ENCODE peak calls at places on chromosomes 4 and X, in five cellular contexts. X, S, F, K and V are unnamed samples.

GRCh38 chr4:73593631-73594241 is 26.5 kb downstream of the RASSF6 start:
- DNase-seq in X (no peak), K (no peak), S (no peak), F (no peak), V (peak; percentile 66)

GRCh38 chrX:22526339-22526738 is 253.6 kb downstream of the CBLL2 start:
- DNase-seq in X (no peak), F (no peak), S (no peak), K (no peak), V (peak; percentile 83)

GRCh38 chr4:84920591-84920990 is 45.9 kb downstream of the WDFY3 start:
- DNase-seq in K (no peak), F (no peak), S (no peak), X (no peak), V (peak; percentile 82)

GRCh38 chrX:1468250-1468772 is 15.6 kb upstream of the ASMTL start:
- DNase-seq in S (no peak), X (peak; percentile 65), K (peak; percentile 71), F (no peak), V (peak; percentile 8)

GRCh38 chrX:13341491-13342101 is 21.7 kb upstream of the ATXN3L start:
- DNase-seq in K (no peak), X (no peak), S (no peak), F (no peak), V (peak; percentile 27)

GRCh38 chr4:38782452-38783108 is at the start of gene TLR10:
- DNase-seq in K (peak; percentile 46), S (peak; percentile 23), X (peak; percentile 34), F (peak; percentile 35), V (peak; percentile 69)

GRCh38 chrX:20362268-20363002 is 95.7 kb upstream of the RPS6KA3 start:
- DNase-seq in K (no peak), F (no peak), X (no peak), S (peak; percentile 12), V (peak; percentile 48)

GRCh38 chr4:123479944-123480343 is 83.3 kb downstream of the SPRY1 start:
- DNase-seq in F (no peak), S (no peak), X (no peak), K (no peak), V (no peak)

GRCh38 chr4:48780867-48781219 is 764 bp upstream of the FRYL start:
- DNase-seq in F (no peak), X (peak; percentile 24), K (peak; percentile 60), S (no peak), V (peak; percentile 60)

GRCh38 chr4:187174749-187175148 is 451.1 kb upstream of the FAT1 start:
- DNase-seq in K (peak; percentile 42), X (no peak), S (no peak), F (no peak), V (no peak)

GRCh38 chr4:77617203-77617602 is 11.6 kb downstream of the CXCL13 start:
- DNase-seq in X (no peak), F (no peak), S (no peak), K (no peak), V (no peak)

GRCh38 chr4:122623637-122624036 is 2.8 kb upstream of the IL21 start:
- DNase-seq in K (no peak), S (no peak), F (no peak), X (no peak), V (no peak)

GRCh38 chrX:72569786-72570185 is 2.9 kb downstream of the HDAC8 start:
- DNase-seq in S (no peak), K (no peak), X (no peak), F (no peak), V (peak; percentile 89)

GRCh38 chr4:168722391-168722790 is 225.5 kb downstream of the PALLD start:
- DNase-seq in X (no peak), S (no peak), F (no peak), K (no peak), V (no peak)

GRCh38 chr4:183773790-183774189 is 114.7 kb downstream of the TRAPPC11 start:
- DNase-seq in S (no peak), X (no peak), K (no peak), F (no peak), V (no peak)

GRCh38 chr4:103996059-103996458 is 276.3 kb upstream of the TACR3 start:
- DNase-seq in S (peak; percentile 10), X (no peak), F (no peak), K (no peak), V (no peak)

GRCh38 chr4:15547392-15547791 is 77.7 kb downstream of the CC2D2A start:
- DNase-seq in K (no peak), S (no peak), F (no peak), X (no peak), V (no peak)

GRCh38 chr4:147157860-147158701 is 212.4 kb upstream of the TTC29 start:
- DNase-seq in S (peak; percentile 28), F (peak; percentile 46), X (no peak), K (peak; percentile 9), V (peak; percentile 30)

GRCh38 chrX:47191331-47191730 is 2.3 kb upstream of the UBA1 start:
- DNase-seq in K (peak; percentile 51), S (no peak), X (peak; percentile 25), F (no peak), V (no peak)

GRCh38 chr4:112270643-112271484 is 14.8 kb downstream of the TIFA start:
- DNase-seq in S (no peak), F (no peak), K (no peak), X (no peak), V (peak; percentile 72)

GRCh38 chrX:15653961-15654360 is 10.6 kb downstream of the CLTRN start:
- DNase-seq in K (no peak), F (no peak), X (no peak), S (no peak), V (no peak)

GRCh38 chr4:56757270-56757746 is 64.2 kb downstream of the SPINK2 start:
- DNase-seq in X (peak; percentile 9), S (no peak), K (peak; percentile 55), F (no peak), V (peak; percentile 43)

GRCh38 chrX:153647461-153648357 is 706 bp downstream of the DUSP9 start:
- DNase-seq in K (no peak), X (no peak), S (no peak), F (no peak), V (no peak)

GRCh38 chrX:154043003-154043402 is 23.3 kb upstream of the IRAK1 start:
- DNase-seq in S (no peak), F (no peak), K (no peak), X (no peak), V (peak; percentile 65)

GRCh38 chr4:139243448-139244365 is 36.3 kb downstream of the MGARP start:
- DNase-seq in K (no peak), S (peak; percentile 28), F (no peak), X (no peak), V (peak; percentile 99)

GRCh38 chr4:38344929-38345328 is 319.1 kb upstream of the KLF3 start:
- DNase-seq in X (no peak), S (no peak), F (no peak), K (no peak), V (no peak)

GRCh38 chr4:79178770-79179169 is 147.1 kb downstream of the NAA11 start:
- DNase-seq in X (no peak), S (no peak), K (peak; percentile 8), F (no peak), V (peak; percentile 4)

GRCh38 chr4:136931771-136932170 is 600.5 kb downstream of the PCDH18 start:
- DNase-seq in F (no peak), K (no peak), S (no peak), X (no peak), V (peak; percentile 25)

GRCh38 chr4:183326853-183327252 is 4.6 kb upstream of the CLDN24 start:
- DNase-seq in F (no peak), X (no peak), S (no peak), K (no peak), V (no peak)

GRCh38 chr4:40197879-40198689 is 1.3 kb downstream of the RHOH start:
- DNase-seq in F (no peak), X (no peak), K (peak; percentile 22), S (no peak), V (no peak)

GRCh38 chr4:168528131-168528949 is 31.5 kb downstream of the PALLD start:
- DNase-seq in X (no peak), K (no peak), S (no peak), F (no peak), V (peak; percentile 25)

GRCh38 chr4:176123710-176124407 is 58.2 kb downstream of the WDR17 start:
- DNase-seq in S (peak; percentile 33), F (no peak), X (no peak), K (peak; percentile 9), V (peak; percentile 8)

GRCh38 chr4:149999485-150000074 is 78.7 kb upstream of the DCLK2 start:
- DNase-seq in X (no peak), S (peak; percentile 62), K (no peak), F (no peak), V (peak; percentile 89)

GRCh38 chr4:3437998-3438846 is 3.5 kb upstream of the HGFAC start:
- DNase-seq in F (peak; percentile 41), X (no peak), S (no peak), K (no peak), V (no peak)

GRCh38 chrX:1423215-1423614 is 29.5 kb downstream of the ASMTL start:
- DNase-seq in K (no peak), F (no peak), S (no peak), X (no peak), V (no peak)

GRCh38 chrX:19852014-19853005 is 35.1 kb downstream of the SH3KBP1 start:
- DNase-seq in S (no peak), K (no peak), X (no peak), F (no peak), V (peak; percentile 78)